ENCODE peak calls at places on chromosomes 11 and 22, in six cellular contexts. One of them, this sample, is unnamed. For H3K27me3 and H3K4me1, the result is how much of the 10 kb centered on the place peaks cover.

GRCh38 chr11:3617990-3618389 is 23.8 kb downstream of the ART5 start:
- DNase-seq in DND-41: no peak
- DNase-seq in thoracic aorta: no peak
- DNase-seq in pancreas: no peak
- DNase-seq in prostate gland: no peak
- DNase-seq in heart left ventricle: no peak
- DNase-seq in this sample: no peak

GRCh38 chr11:111785886-111786412 is 19.8 kb upstream of the PPP2R1B start:
- DNase-seq in prostate gland: no peak
- DNase-seq in pancreas: no peak
- DNase-seq in heart left ventricle: no peak
- DNase-seq in thoracic aorta: no peak
- DNase-seq in DND-41: no peak
- DNase-seq in this sample: no peak

GRCh38 chr11:119120639-119121007 is 757 bp upstream of the HINFP start:
- DNase-seq in prostate gland: no peak
- DNase-seq in thoracic aorta: no peak
- DNase-seq in heart left ventricle: no peak
- DNase-seq in DND-41: no peak
- DNase-seq in pancreas: no peak
- DNase-seq in this sample: no peak

GRCh38 chr22:24474221-24474620 is 20.9 kb upstream of the UPB1 start:
- DNase-seq in thoracic aorta: no peak
- DNase-seq in heart left ventricle: no peak
- DNase-seq in pancreas: no peak
- DNase-seq in DND-41: no peak
- DNase-seq in prostate gland: no peak
- DNase-seq in this sample: no peak

GRCh38 chr22:23753371-23753770 is 854 bp downstream of the VPREB3 start:
- DNase-seq in pancreas: no peak
- DNase-seq in DND-41: no peak
- DNase-seq in heart left ventricle: no peak
- DNase-seq in prostate gland: no peak
- DNase-seq in thoracic aorta: no peak
- DNase-seq in this sample: no peak

GRCh38 chr11:15145635-15146034 is 30.9 kb downstream of the INSC start:
- DNase-seq in DND-41: no peak
- DNase-seq in thoracic aorta: no peak
- DNase-seq in prostate gland: no peak
- DNase-seq in pancreas: no peak
- DNase-seq in heart left ventricle: no peak
- DNase-seq in this sample: no peak

GRCh38 chr11:30312243-30312642 is 10.7 kb upstream of the ARL14EP start:
- DNase-seq in DND-41: no peak
- DNase-seq in heart left ventricle: no peak
- DNase-seq in thoracic aorta: no peak
- DNase-seq in pancreas: no peak
- DNase-seq in prostate gland: no peak
- DNase-seq in this sample: no peak

GRCh38 chr11:104339383-104339831 is 175.5 kb upstream of the PDGFD start:
- DNase-seq in heart left ventricle: no peak
- DNase-seq in prostate gland: no peak
- DNase-seq in thoracic aorta: no peak
- DNase-seq in DND-41: peak
- DNase-seq in pancreas: no peak
- DNase-seq in this sample: no peak

GRCh38 chr11:26144309-26144690 is 187.6 kb upstream of the ANO3 start:
- DNase-seq in prostate gland: no peak
- DNase-seq in DND-41: no peak
- DNase-seq in heart left ventricle: no peak
- DNase-seq in thoracic aorta: no peak
- DNase-seq in pancreas: no peak
- DNase-seq in this sample: no peak

GRCh38 chr11:132604446-132604845 is 927.9 kb downstream of the OPCML start:
- DNase-seq in thoracic aorta: no peak
- DNase-seq in pancreas: no peak
- DNase-seq in heart left ventricle: no peak
- DNase-seq in prostate gland: no peak
- DNase-seq in DND-41: no peak
- DNase-seq in this sample: no peak

GRCh38 chr11:121449123-121449522 is 3.0 kb upstream of the SORL1 start:
- DNase-seq in DND-41: no peak
- DNase-seq in prostate gland: no peak
- DNase-seq in heart left ventricle: no peak
- DNase-seq in pancreas: no peak
- DNase-seq in thoracic aorta: no peak
- DNase-seq in this sample: no peak

GRCh38 chr11:104254347-104254746 is 90.4 kb upstream of the PDGFD start:
- DNase-seq in pancreas: peak
- DNase-seq in thoracic aorta: no peak
- DNase-seq in prostate gland: no peak
- DNase-seq in heart left ventricle: peak
- DNase-seq in DND-41: peak
- DNase-seq in this sample: peak

GRCh38 chr11:66172146-66172545 is 96.3 kb upstream of the RAB1B start:
- DNase-seq in heart left ventricle: no peak
- DNase-seq in prostate gland: no peak
- DNase-seq in thoracic aorta: no peak
- DNase-seq in DND-41: no peak
- DNase-seq in pancreas: no peak
- DNase-seq in this sample: no peak

GRCh38 chr22:38289583-38290082 is 16.8 kb upstream of the TMEM184B start:
- DNase-seq in prostate gland: no peak
- DNase-seq in thoracic aorta: no peak
- DNase-seq in pancreas: no peak
- DNase-seq in DND-41: no peak
- DNase-seq in heart left ventricle: no peak
- DNase-seq in this sample: no peak

GRCh38 chr11:55707029-55707428 is 45.0 kb downstream of the OR4C6 start:
- DNase-seq in pancreas: no peak
- DNase-seq in thoracic aorta: no peak
- DNase-seq in DND-41: no peak
- DNase-seq in heart left ventricle: no peak
- DNase-seq in prostate gland: no peak
- DNase-seq in this sample: no peak

GRCh38 chr11:94588366-94588952 is 21.3 kb downstream of the PIWIL4 start:
- DNase-seq in pancreas: peak
- DNase-seq in thoracic aorta: no peak
- DNase-seq in heart left ventricle: no peak
- DNase-seq in DND-41: no peak
- DNase-seq in prostate gland: no peak
- DNase-seq in this sample: no peak

GRCh38 chr11:96218013-96218412 is 125.0 kb downstream of the MAML2 start:
- DNase-seq in heart left ventricle: no peak
- DNase-seq in pancreas: no peak
- DNase-seq in prostate gland: no peak
- DNase-seq in thoracic aorta: no peak
- DNase-seq in DND-41: no peak
- DNase-seq in this sample: no peak

GRCh38 chr11:88318017-88318416 is 19.5 kb downstream of the CTSC start:
- DNase-seq in thoracic aorta: no peak
- DNase-seq in DND-41: no peak
- DNase-seq in pancreas: no peak
- DNase-seq in heart left ventricle: no peak
- DNase-seq in prostate gland: no peak
- DNase-seq in this sample: no peak

DNA sequence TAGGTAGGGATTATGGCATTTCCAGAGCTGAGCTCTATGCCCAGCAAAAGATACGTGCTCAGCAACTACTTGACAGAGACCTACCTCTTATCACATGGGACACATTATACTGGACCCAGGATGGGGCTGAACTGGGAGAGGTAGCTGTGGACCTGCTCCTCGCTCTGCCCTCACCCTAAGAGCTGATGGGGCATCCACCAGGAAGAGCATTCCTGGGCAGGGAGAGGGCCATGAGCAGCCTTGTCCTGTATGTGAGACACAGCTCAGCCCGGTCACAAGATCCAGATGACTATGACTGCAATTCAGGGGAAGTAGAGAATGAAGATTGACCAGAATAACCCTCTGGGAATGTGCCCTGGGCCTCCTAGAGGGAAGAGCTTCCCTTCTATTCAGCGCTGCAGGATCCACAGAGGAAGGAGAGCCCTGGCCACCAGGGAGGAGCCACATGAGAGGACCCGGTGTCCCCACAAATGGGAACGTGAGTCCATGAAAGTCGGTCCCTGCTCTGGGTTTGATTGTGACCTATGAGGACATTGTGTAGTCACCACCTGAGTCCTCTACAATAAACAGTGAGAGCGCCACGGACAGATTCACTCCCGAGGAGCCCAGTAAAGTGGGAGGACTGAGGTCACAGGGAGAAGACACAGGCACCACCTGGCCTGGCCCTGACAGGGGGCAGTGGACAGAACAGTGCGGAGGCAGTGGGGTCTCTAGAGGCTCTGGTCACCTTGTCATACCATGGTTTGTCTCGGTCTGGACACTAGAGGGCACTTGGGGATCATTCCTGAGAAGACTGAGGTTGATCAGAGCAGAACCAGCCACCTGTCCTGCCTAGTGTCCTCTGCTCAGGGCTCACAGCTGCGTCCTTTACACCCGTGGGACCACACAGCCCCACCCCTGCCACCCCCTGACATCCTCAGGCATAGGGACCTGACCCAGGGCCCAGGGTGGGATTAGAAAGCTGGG is 99.5 kb downstream of the ZNF280B start:
- DNase-seq in thoracic aorta: no peak
- DNase-seq in DND-41: no peak
- DNase-seq in pancreas: peak
- DNase-seq in prostate gland: no peak
- DNase-seq in heart left ventricle: no peak
- DNase-seq in this sample: peak
- H3K27me3 ChIP-seq in thoracic aorta: under half
- H3K27me3 ChIP-seq in DND-41: under half
- H3K27me3 ChIP-seq in pancreas: under half
- H3K27me3 ChIP-seq in prostate gland: under half
- H3K27me3 ChIP-seq in heart left ventricle: under half
- H3K27me3 ChIP-seq in this sample: half or more

GRCh38 chr11:69416746-69417145 is 64.7 kb upstream of the LINC01488 start:
- DNase-seq in thoracic aorta: no peak
- DNase-seq in prostate gland: no peak
- DNase-seq in heart left ventricle: peak
- DNase-seq in pancreas: no peak
- DNase-seq in DND-41: no peak
- DNase-seq in this sample: no peak

GRCh38 chr11:69413993-69414392 is 67.5 kb upstream of the LINC01488 start:
- DNase-seq in prostate gland: no peak
- DNase-seq in heart left ventricle: no peak
- DNase-seq in DND-41: no peak
- DNase-seq in thoracic aorta: no peak
- DNase-seq in pancreas: no peak
- DNase-seq in this sample: no peak

GRCh38 chr11:69416123-69416475 is 65.4 kb upstream of the LINC01488 start:
- DNase-seq in pancreas: no peak
- DNase-seq in heart left ventricle: no peak
- DNase-seq in thoracic aorta: no peak
- DNase-seq in DND-41: no peak
- DNase-seq in prostate gland: no peak
- DNase-seq in this sample: no peak

GRCh38 chr11:69414773-69415187 is 66.7 kb upstream of the LINC01488 start:
- DNase-seq in pancreas: no peak
- DNase-seq in DND-41: no peak
- DNase-seq in thoracic aorta: no peak
- DNase-seq in prostate gland: no peak
- DNase-seq in heart left ventricle: peak
- DNase-seq in this sample: no peak

DNA sequence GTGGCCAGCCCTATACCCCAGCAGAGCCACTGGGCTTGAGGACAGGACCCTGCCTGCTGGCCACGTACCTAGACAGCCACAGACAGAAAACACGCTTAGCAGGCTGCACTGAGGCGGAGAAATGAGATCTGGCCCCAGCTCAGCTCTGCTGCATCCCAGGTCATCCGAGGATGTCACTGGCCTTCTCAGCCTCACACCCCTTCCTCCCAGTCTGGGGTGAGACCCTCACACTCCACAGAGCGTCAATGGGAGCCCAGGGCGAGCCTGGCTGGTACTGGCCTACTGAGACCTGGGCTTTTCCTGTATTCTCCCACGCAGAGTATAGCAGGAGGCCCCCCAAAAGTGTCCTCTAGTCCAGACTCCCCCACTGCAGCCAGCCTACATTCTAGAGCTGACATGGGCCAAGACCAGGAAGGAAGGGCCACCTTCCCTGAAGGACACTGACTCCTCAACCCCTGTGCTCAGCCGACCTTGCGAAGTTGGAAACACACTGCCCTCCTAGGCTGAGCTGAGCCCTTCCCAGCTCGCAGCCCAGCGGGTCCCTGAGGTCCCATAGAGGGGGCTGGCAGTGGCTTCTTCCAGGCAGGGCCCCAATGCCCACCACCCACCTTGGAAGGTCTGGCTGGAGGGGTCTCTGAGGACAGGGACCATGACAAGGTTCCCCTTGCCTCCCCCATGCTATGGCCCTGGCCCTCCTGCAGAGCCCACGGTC is 65.9 kb upstream of the LINC01488 start:
- DNase-seq in heart left ventricle: no peak
- DNase-seq in prostate gland: no peak
- DNase-seq in DND-41: no peak
- DNase-seq in thoracic aorta: no peak
- DNase-seq in pancreas: no peak
- DNase-seq in this sample: no peak
- H3K27ac ChIP-seq in heart left ventricle: peak
- H3K27ac ChIP-seq in prostate gland: no peak
- H3K27ac ChIP-seq in DND-41: no peak
- H3K27ac ChIP-seq in thoracic aorta: no peak
- H3K27ac ChIP-seq in pancreas: peak
- H3K27ac ChIP-seq in this sample: no peak

DNA sequence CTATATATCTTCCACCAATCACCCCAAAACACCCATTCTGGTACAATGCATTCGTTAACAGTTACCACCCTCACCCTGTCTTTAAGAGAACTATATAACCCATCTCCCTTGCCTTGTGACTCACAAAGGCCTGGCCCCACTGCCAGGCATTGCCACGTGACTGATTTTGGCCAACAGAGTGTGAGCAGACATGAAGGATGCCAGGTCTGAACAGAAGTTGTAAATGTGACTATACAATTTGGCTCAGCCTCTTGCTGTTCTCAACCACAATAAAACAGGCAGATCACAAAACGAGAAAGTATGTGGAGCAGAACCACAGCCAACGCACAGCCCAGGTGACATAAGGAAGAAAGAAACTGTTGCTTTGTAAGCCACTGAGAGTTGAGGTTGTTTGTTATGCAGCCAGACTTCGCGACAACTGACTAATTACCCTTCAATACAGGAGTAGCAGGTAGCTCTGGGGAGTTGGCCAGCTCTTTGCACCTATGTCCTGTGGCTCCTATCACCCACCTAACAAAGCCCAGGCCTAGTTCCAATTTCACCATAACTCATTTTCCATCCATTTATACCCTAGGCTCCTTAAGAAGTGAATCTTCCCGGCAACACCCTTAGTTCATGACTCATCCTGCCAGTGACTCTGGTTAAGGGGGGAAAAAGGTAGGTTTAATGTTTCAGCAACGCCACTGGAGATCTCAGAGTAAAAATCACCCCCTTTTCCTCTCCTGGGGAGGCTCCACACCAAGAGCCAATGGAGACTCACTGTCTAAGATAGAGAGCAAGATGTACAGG is 53.7 kb downstream of the GALNT18 start:
- DNase-seq in DND-41: no peak
- DNase-seq in prostate gland: peak
- DNase-seq in pancreas: no peak
- DNase-seq in heart left ventricle: no peak
- DNase-seq in thoracic aorta: no peak
- DNase-seq in this sample: no peak
- H3K4me1 ChIP-seq in DND-41: under half
- H3K4me1 ChIP-seq in prostate gland: under half
- H3K4me1 ChIP-seq in pancreas: under half
- H3K4me1 ChIP-seq in heart left ventricle: under half
- H3K4me1 ChIP-seq in thoracic aorta: half or more
- H3K4me1 ChIP-seq in this sample: under half

GRCh38 chr11:126163074-126163700 is 48.3 kb downstream of the RPUSD4 start:
- DNase-seq in DND-41: peak
- DNase-seq in thoracic aorta: peak
- DNase-seq in pancreas: no peak
- DNase-seq in prostate gland: no peak
- DNase-seq in heart left ventricle: no peak
- DNase-seq in this sample: no peak
- H3K27me3 ChIP-seq in DND-41: under half
- H3K27me3 ChIP-seq in thoracic aorta: under half
- H3K27me3 ChIP-seq in pancreas: under half
- H3K27me3 ChIP-seq in prostate gland: under half
- H3K27me3 ChIP-seq in heart left ventricle: under half
- H3K27me3 ChIP-seq in this sample: under half

This sample was measured in iPS DF 6.9.